ENCODE peak calls at places on chromosome 18, in seven cellular contexts. A is HCT116, E is HFFc6, T is nephron progenitor cell, X is D721Med, P is sigmoid colon, H is fibroblast of pulmonary artery. I is an unnamed sample.

GRCh38 chr18:31241900-31242409 is 76.0 kb upstream of the DSG1 start:
- DNase-seq in P (no peak), E (no peak), T (peak; percentile 68), A (peak; percentile 99), H (peak; percentile 29), X (no peak), I (peak; percentile 85)

GRCh38 chr18:46660955-46661749 is 4.1 kb upstream of the LOXHD1 start:
- DNase-seq in H (peak; percentile 31), X (no peak), E (peak; percentile 33), T (peak; percentile 21), P (no peak), A (no peak), I (peak; percentile 79)

GRCh38 chr18:78908462-78908861 is 71.2 kb upstream of the SALL3 start:
- DNase-seq in X (no peak), P (no peak), E (no peak), A (no peak), H (no peak), T (no peak), I (no peak)

GRCh38 chr18:76256897-76257500 is 238.0 kb downstream of the ZNF516 start:
- DNase-seq in A (peak; percentile 35), X (no peak), P (no peak), E (peak; percentile 51), H (peak; percentile 76), T (peak; percentile 53), I (peak; percentile 43)

GRCh38 chr18:28175930-28176673 is 828 bp downstream of the CDH2 start:
- DNase-seq in H (no peak), P (no peak), A (no peak), T (peak; percentile 62), E (peak; percentile 27), X (no peak), I (peak; percentile 68)

GRCh38 chr18:3528251-3528650 is 78.3 kb downstream of the TGIF1 start:
- DNase-seq in A (no peak), P (no peak), T (no peak), H (no peak), X (no peak), E (no peak), I (no peak)

GRCh38 chr18:54279477-54280205 is 10.3 kb downstream of the POLI start:
- DNase-seq in A (no peak), T (no peak), X (no peak), H (no peak), E (no peak), P (no peak), I (no peak)

GRCh38 chr18:10252494-10252893 is 201.9 kb upstream of the APCDD1 start:
- DNase-seq in E (no peak), X (no peak), T (no peak), H (no peak), P (no peak), A (no peak), I (no peak)

GRCh38 chr18:49500136-49500921 is 13.3 kb upstream of the C18orf32 start:
- DNase-seq in A (no peak), X (no peak), P (no peak), H (no peak), T (peak; percentile 33), E (no peak), I (no peak)

GRCh38 chr18:2536063-2536462 is 35.2 kb downstream of the METTL4 start:
- DNase-seq in H (no peak), P (no peak), A (no peak), E (no peak), T (no peak), X (no peak), I (no peak)

GRCh38 chr18:77054288-77054605 is 78.3 kb downstream of the MBP start:
- DNase-seq in E (no peak), H (no peak), P (no peak), X (no peak), A (no peak), T (no peak), I (no peak)

GRCh38 chr18:68417826-68418225 is 297.1 kb downstream of the TMX3 start:
- DNase-seq in E (peak; percentile 41), X (no peak), H (peak; percentile 84), P (no peak), A (no peak), T (no peak), I (no peak)

GRCh38 chr18:45684341-45685115 is 39.5 kb upstream of the SLC14A1 start:
- DNase-seq in T (no peak), E (peak; percentile 90), X (no peak), P (no peak), A (no peak), H (no peak), I (no peak)

GRCh38 chr18:13252696-13253410 is 34.3 kb downstream of the LDLRAD4 start:
- DNase-seq in X (no peak), E (no peak), T (no peak), A (no peak), P (peak; percentile 47), H (no peak), I (no peak)

GRCh38 chr18:62978251-62979049 is 263.1 kb downstream of the PHLPP1 start:
- DNase-seq in H (no peak), X (no peak), P (no peak), A (no peak), E (no peak), T (no peak), I (no peak)

DNA sequence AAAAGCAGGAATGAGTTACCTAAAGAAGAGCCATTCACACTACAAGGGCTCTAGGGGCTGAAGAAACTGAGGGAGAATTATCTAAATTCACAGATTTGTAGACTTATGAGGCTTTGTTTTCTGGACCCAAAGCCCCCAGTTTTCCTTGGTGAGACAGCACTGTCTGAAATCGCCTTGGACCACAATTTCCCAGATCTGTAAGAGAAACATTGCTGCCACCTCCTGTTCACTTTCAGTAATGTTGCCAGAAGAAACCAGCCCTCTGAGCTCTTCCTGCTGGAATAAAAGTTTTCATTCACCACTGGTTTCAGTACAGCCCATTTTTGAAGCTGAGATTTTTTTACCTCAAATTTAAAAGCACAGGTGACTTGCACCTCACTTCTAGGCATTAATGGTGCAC is 169.2 kb downstream of the CDH20 start:
- DNase-seq in H (peak; percentile 79), X (peak; percentile 56), T (peak; percentile 58), P (no peak), E (peak; percentile 62), A (peak; percentile 35), I (peak; percentile 45)
- TF ChIP-seq CTCF in H (peak; percentile 73), X (peak; percentile 82), T (peak; percentile 68), P (peak; percentile 40), E (peak; percentile 88), A (peak; percentile 54), I (peak; percentile 76)

GRCh38 chr18:58046087-58046793 is 2.2 kb downstream of the NEDD4L start:
- DNase-seq in E (no peak), A (no peak), H (no peak), T (no peak), X (no peak), P (no peak), I (no peak)

GRCh38 chr18:58046794-58047555 is 2.9 kb downstream of the NEDD4L start:
- DNase-seq in E (no peak), T (no peak), H (no peak), X (no peak), P (no peak), A (no peak), I (peak; percentile 19)

GRCh38 chr18:58043452-58044369 is at the start of gene NEDD4L:
- DNase-seq in H (peak; percentile 85), T (peak; percentile 83), A (peak; percentile 68), P (peak; percentile 92), E (peak; percentile 65), X (peak; percentile 69), I (peak; percentile 91)

GRCh38 chr18:58044370-58045264 is 591 bp downstream of the NEDD4L start:
- DNase-seq in P (peak; percentile 76), T (peak; percentile 65), H (peak; percentile 28), X (no peak), A (no peak), E (no peak), I (peak; percentile 69)

DNA sequence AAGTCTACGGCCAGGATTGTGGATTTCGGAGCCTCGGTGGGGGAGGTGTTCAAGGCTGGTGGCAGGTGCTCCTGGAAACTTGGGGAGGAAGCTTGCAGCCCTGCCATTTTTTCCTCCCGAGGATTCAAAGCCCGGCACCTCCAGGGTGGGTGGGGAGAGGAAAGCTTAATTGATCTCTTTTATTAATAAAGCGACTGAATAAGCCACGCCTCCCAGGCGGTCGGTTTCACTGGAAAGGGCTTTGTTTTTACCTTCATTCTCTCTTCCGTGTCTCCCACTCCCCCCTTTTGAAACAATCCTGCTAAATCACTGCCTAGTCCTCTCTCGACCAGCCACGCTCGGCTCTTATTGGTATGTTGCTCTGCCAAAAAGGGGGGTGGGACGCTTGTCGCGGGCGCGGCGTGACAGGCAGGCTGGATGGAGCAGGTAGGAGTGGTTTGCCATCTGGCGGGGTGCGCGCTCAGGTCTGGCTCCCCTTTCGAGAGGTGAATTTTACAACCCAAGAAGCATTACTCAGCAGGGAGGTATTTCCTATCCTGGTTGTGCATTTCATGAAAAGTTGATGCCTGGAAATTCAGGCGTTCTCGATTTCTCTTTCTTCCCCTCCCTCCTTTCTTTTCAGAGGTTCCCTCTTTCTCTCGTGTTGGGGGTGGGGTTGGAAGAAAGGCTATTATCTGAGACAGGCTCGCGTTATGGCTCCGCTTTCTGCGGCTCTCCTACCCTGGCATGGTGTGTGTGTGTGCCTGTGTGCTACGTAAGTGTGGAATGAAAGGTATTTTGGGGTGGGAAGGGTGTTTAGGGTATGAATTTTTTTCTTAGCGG is 1.4 kb downstream of the NEDD4L start:
- DNase-seq in T (peak; percentile 64), A (peak; percentile 48), E (no peak), P (no peak), H (peak; percentile 28), X (no peak), I (peak; percentile 68)
- TF ChIP-seq CTCF in T (no peak), A (no peak), E (no peak), P (no peak), H (no peak), X (no peak), I (no peak)

GRCh38 chr18:57910817-57911216 is 107.7 kb upstream of the ATP8B1 start:
- DNase-seq in T (peak; percentile 34), A (no peak), P (no peak), H (no peak), E (no peak), X (no peak), I (peak; percentile 39)
- TF ChIP-seq CTCF in T (no peak), A (no peak), P (no peak), H (peak; percentile 39), E (peak; percentile 65), X (no peak), I (peak; percentile 44)

DNA sequence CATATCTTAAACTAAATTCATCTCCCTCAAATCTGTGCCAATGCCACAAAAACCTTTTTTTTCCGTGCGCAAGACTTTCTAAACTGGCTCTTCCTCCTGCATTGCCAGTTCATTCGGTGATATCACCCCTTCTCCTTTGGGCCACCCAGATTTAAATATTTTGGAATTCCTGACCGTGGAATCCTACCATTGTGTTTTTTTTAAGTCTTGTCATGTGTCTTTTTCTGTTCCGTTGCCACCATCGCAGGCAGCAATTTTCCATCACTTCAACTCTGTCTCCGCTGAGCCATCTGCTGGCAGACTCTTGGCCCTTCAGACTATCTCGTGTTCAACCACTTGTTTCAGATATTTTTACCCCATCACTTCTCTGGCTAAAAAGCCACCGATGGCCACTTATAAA is 76.9 kb upstream of the ZNF532 start:
- DNase-seq in P (no peak), A (no peak), T (no peak), X (no peak), E (no peak), H (no peak), I (no peak)
- TF ChIP-seq CTCF in P (no peak), A (no peak), T (no peak), X (no peak), E (no peak), H (no peak), I (no peak)

I was measured in glutamatergic neuron.